ENCODE peak calls at places on chromosomes 4 and X, in five cellular contexts. F is lung, Y is heart left ventricle, Z is esophagus muscularis mucosa, X is stomach. A is an unnamed sample. For H3K4me1 and H3K27me3, the result is how much of the 10 kb centered on the place peaks cover.

GRCh38 chr4:125352521-125352920 is 37.8 kb downstream of the FAT4 start:
- DNase-seq in X (no peak), Y (no peak), F (no peak), Z (no peak), A (no peak)

GRCh38 chrX:132266583-132267355 is 47.5 kb upstream of the RAP2C start:
- DNase-seq in F (no peak), X (no peak), Z (no peak), Y (no peak), A (no peak)

GRCh38 chr4:152243890-152244595 is 291.8 kb downstream of the FBXW7 start:
- DNase-seq in X (no peak), F (peak), Z (peak), Y (peak), A (no peak)

GRCh38 chr4:147938481-147938880 is 206.6 kb downstream of the ARHGAP10 start:
- DNase-seq in X (no peak), Z (no peak), F (no peak), Y (no peak), A (no peak)

GRCh38 chr4:67909910-67910905 is 26.4 kb upstream of the TMPRSS11D start:
- DNase-seq in X (no peak), Z (no peak), F (no peak), Y (no peak), A (no peak)

GRCh38 chr4:105978684-105979296 is 83.5 kb downstream of the NPNT start:
- DNase-seq in X (no peak), F (no peak), Y (peak), Z (no peak), A (no peak)

GRCh38 chr4:113725963-113726362 is 35.6 kb downstream of the CAMK2D start:
- DNase-seq in F (no peak), Z (no peak), Y (no peak), X (no peak), A (no peak)

GRCh38 chr4:95676190-95676589 is 127.4 kb upstream of the UNC5C start:
- DNase-seq in F (no peak), Z (no peak), Y (no peak), X (no peak), A (no peak)

GRCh38 chrX:18252644-18253359 is 32.1 kb upstream of the BEND2 start:
- DNase-seq in Y (no peak), X (no peak), F (no peak), Z (no peak), A (no peak)

GRCh38 chrX:114906978-114907510 is 110.4 kb downstream of the IL13RA2 start:
- DNase-seq in Y (no peak), Z (no peak), F (no peak), X (no peak), A (no peak)

DNA sequence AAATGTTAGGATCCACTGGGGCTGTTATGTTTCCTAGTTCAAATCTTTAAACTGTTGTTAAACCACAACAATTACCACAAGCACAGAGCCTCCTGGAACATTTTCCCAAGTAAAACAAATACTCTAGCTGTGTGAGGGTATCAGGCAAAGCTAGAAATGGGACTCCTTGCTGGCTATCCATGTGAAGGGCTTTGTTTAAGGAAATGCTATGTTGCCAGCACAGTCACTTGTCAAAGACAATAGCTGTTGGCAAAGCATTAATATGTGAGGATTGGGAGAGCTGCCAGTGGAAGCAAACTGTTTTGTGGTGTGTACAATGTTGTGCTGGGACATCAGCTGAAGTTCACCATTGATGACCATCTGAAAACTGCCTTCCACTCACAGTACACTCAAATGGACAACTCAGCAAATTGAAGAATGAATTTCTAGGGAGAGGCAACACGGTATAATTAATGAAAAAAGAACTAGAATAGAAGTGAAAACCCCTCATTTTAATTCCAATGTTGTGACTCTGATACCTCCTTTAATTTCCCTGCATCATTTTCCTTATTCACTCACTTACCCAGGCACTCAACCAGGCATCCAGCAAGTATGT is 100.8 kb downstream of the ANXA3 start:
- DNase-seq in X (no peak), Z (no peak), F (no peak), Y (peak), A (no peak)
- H3K4me1 ChIP-seq in X (under half), Z (half or more), F (under half), Y (under half), A (under half)

GRCh38 chrX:13791559-13791958 is 25.3 kb downstream of the GPM6B start:
- DNase-seq in Y (no peak), F (no peak), X (no peak), Z (no peak), A (no peak)
- H3K27me3 ChIP-seq in Y (under half), F (under half), X (under half), Z (under half), A (under half)

DNA sequence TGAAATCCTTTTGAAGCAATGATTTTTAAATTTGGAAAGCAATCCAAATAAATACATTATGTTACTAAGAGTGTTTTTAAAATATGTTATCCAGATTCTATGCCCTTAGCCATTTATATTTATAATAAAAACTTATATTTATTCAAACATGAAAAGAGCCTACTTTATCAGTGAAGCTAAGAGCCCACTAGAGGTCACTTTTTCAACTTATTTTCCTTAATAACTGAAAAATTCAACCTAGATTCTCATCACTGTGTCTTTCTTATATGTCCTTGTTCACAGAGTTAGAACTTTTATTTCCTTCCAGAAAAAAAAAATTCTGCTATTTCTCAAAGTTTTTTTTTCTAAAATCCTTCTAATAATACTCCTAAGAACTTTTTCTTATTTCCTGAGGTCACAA is 23.9 kb downstream of the PRDM8 start:
- DNase-seq in Y (no peak), F (no peak), Z (no peak), X (no peak), A (no peak)
- TF ChIP-seq CTCF in Y (no peak), F (no peak), Z (peak), X (no peak), A (peak)

GRCh38 chr4:15368906-15369305 is 58.9 kb upstream of the C1QTNF7 start:
- DNase-seq in Z (no peak), X (no peak), F (no peak), Y (no peak), A (no peak)

GRCh38 chr4:15373363-15373762 is 54.5 kb upstream of the C1QTNF7 start:
- DNase-seq in Y (no peak), F (no peak), Z (no peak), X (no peak), A (no peak)

GRCh38 chr4:15366660-15367059 is 61.2 kb upstream of the C1QTNF7 start:
- DNase-seq in X (no peak), F (no peak), Z (no peak), Y (no peak), A (no peak)

GRCh38 chr4:15374697-15375096 is 53.1 kb upstream of the C1QTNF7 start:
- DNase-seq in X (no peak), Z (no peak), F (no peak), Y (no peak), A (no peak)

DNA sequence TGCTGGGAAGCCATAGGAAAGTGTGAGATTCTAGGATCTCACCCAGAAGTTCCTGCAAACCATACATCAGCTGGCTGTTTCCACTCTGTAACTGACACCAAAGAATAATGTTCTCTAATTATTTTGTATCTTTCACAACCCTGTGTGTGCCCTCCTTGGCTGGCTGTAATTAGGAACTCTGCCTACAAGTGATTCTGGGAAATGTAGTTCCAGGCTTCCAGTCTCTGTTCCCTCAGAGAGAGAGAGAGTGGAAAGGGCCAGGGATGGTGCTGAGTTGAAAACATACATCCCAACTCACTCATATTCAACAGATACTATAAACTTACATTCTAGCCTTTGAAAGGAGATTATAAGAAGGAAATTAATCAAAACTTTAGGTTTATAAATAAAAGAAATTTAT is 57.5 kb upstream of the C1QTNF7 start:
- DNase-seq in X (no peak), Z (no peak), Y (no peak), F (no peak), A (no peak)
- H3K4me1 ChIP-seq in X (under half), Z (under half), Y (under half), F (under half), A (under half)

A was measured in Caco-2.